ENCODE peak calls at places on chromosomes 2 and 18, in seven cellular contexts. One of them, this sample, is unnamed.

GRCh38 chr2:96108578-96109561 is 7.5 kb downstream of the ADRA2B start:
- DNase-seq in Peyer's patch: no peak
- DNase-seq in IMR-90: no peak
- DNase-seq in heart left ventricle: peak; percentile 77
- DNase-seq in suprapubic skin: peak; percentile 50
- DNase-seq in adrenal gland: peak; percentile 45
- DNase-seq in A549: no peak
- DNase-seq in this sample: no peak

GRCh38 chr2:160753331-160753654 is 259.7 kb upstream of the RBMS1 start:
- DNase-seq in adrenal gland: no peak
- DNase-seq in suprapubic skin: no peak
- DNase-seq in IMR-90: no peak
- DNase-seq in heart left ventricle: no peak
- DNase-seq in A549: no peak
- DNase-seq in Peyer's patch: no peak
- DNase-seq in this sample: no peak

GRCh38 chr2:233202531-233202944 is 48.9 kb upstream of the ATG16L1 start:
- DNase-seq in Peyer's patch: no peak
- DNase-seq in A549: no peak
- DNase-seq in heart left ventricle: no peak
- DNase-seq in IMR-90: no peak
- DNase-seq in suprapubic skin: no peak
- DNase-seq in adrenal gland: no peak
- DNase-seq in this sample: no peak

GRCh38 chr2:237161239-237161638 is 75.5 kb downstream of the COPS8 start:
- DNase-seq in Peyer's patch: no peak
- DNase-seq in heart left ventricle: peak; percentile 76
- DNase-seq in suprapubic skin: peak; percentile 86
- DNase-seq in adrenal gland: no peak
- DNase-seq in A549: no peak
- DNase-seq in IMR-90: no peak
- DNase-seq in this sample: no peak

GRCh38 chr2:10619643-10620042 is 70.1 kb downstream of the NOL10 start:
- DNase-seq in IMR-90: peak; percentile 69
- DNase-seq in Peyer's patch: no peak
- DNase-seq in A549: no peak
- DNase-seq in suprapubic skin: no peak
- DNase-seq in heart left ventricle: no peak
- DNase-seq in adrenal gland: peak; percentile 30
- DNase-seq in this sample: no peak

GRCh38 chr18:34117319-34117718 is 107.4 kb downstream of the NOL4 start:
- DNase-seq in adrenal gland: no peak
- DNase-seq in IMR-90: no peak
- DNase-seq in A549: no peak
- DNase-seq in Peyer's patch: no peak
- DNase-seq in suprapubic skin: no peak
- DNase-seq in heart left ventricle: no peak
- DNase-seq in this sample: no peak

GRCh38 chr18:34977787-34978532 is 63.3 kb upstream of the MAPRE2 start:
- DNase-seq in IMR-90: peak; percentile 6
- DNase-seq in heart left ventricle: peak; percentile 58
- DNase-seq in Peyer's patch: peak; percentile 85
- DNase-seq in suprapubic skin: peak; percentile 76
- DNase-seq in A549: no peak
- DNase-seq in adrenal gland: peak; percentile 46
- DNase-seq in this sample: peak; percentile 60

GRCh38 chr18:12455511-12455910 is 47.8 kb downstream of the PRELID3A start:
- DNase-seq in Peyer's patch: no peak
- DNase-seq in IMR-90: peak; percentile 79
- DNase-seq in heart left ventricle: no peak
- DNase-seq in adrenal gland: no peak
- DNase-seq in A549: no peak
- DNase-seq in suprapubic skin: no peak
- DNase-seq in this sample: no peak

GRCh38 chr2:99404800-99405669 is 67.8 kb downstream of the EIF5B start:
- DNase-seq in suprapubic skin: no peak
- DNase-seq in IMR-90: no peak
- DNase-seq in adrenal gland: no peak
- DNase-seq in Peyer's patch: no peak
- DNase-seq in heart left ventricle: no peak
- DNase-seq in A549: no peak
- DNase-seq in this sample: no peak

GRCh38 chr2:177693658-177694334 is 301.2 kb downstream of the AGPS start:
- DNase-seq in adrenal gland: no peak
- DNase-seq in A549: no peak
- DNase-seq in Peyer's patch: no peak
- DNase-seq in heart left ventricle: no peak
- DNase-seq in suprapubic skin: no peak
- DNase-seq in IMR-90: no peak
- DNase-seq in this sample: no peak

GRCh38 chr2:23720705-23721453 is 206.0 kb downstream of the ATAD2B start:
- DNase-seq in A549: no peak
- DNase-seq in suprapubic skin: no peak
- DNase-seq in adrenal gland: no peak
- DNase-seq in heart left ventricle: no peak
- DNase-seq in Peyer's patch: no peak
- DNase-seq in IMR-90: no peak
- DNase-seq in this sample: no peak

GRCh38 chr2:202016579-202017227 is 17.0 kb upstream of the FZD7 start:
- DNase-seq in adrenal gland: no peak
- DNase-seq in A549: no peak
- DNase-seq in Peyer's patch: no peak
- DNase-seq in IMR-90: no peak
- DNase-seq in heart left ventricle: peak; percentile 80
- DNase-seq in suprapubic skin: no peak
- DNase-seq in this sample: no peak

GRCh38 chr2:200360364-200360763 is 53.9 kb downstream of the SPATS2L start:
- DNase-seq in adrenal gland: no peak
- DNase-seq in heart left ventricle: no peak
- DNase-seq in A549: no peak
- DNase-seq in Peyer's patch: no peak
- DNase-seq in suprapubic skin: no peak
- DNase-seq in IMR-90: no peak
- DNase-seq in this sample: no peak

GRCh38 chr18:61556862-61557261 is 223.6 kb downstream of the CDH20 start:
- DNase-seq in heart left ventricle: no peak
- DNase-seq in A549: no peak
- DNase-seq in Peyer's patch: no peak
- DNase-seq in IMR-90: no peak
- DNase-seq in adrenal gland: no peak
- DNase-seq in suprapubic skin: no peak
- DNase-seq in this sample: no peak

GRCh38 chr2:9336209-9336533 is 87.2 kb downstream of the ITGB1BP1 start:
- DNase-seq in heart left ventricle: no peak
- DNase-seq in adrenal gland: no peak
- DNase-seq in suprapubic skin: no peak
- DNase-seq in A549: no peak
- DNase-seq in IMR-90: peak; percentile 60
- DNase-seq in Peyer's patch: peak; percentile 50
- DNase-seq in this sample: no peak

GRCh38 chr2:112055833-112056625 is 960 bp downstream of the TMEM87B start:
- DNase-seq in A549: peak; percentile 54
- DNase-seq in IMR-90: peak; percentile 95
- DNase-seq in adrenal gland: peak; percentile 79
- DNase-seq in heart left ventricle: peak; percentile 76
- DNase-seq in suprapubic skin: peak; percentile 86
- DNase-seq in Peyer's patch: peak; percentile 80
- DNase-seq in this sample: peak; percentile 78

GRCh38 chr2:83103602-83104001 is 1355.5 kb downstream of the SUCLG1 start:
- DNase-seq in heart left ventricle: no peak
- DNase-seq in adrenal gland: no peak
- DNase-seq in IMR-90: peak; percentile 88
- DNase-seq in A549: no peak
- DNase-seq in Peyer's patch: no peak
- DNase-seq in suprapubic skin: no peak
- DNase-seq in this sample: no peak

GRCh38 chr2:70516596-70516995 is 37.0 kb downstream of the TGFA start:
- DNase-seq in Peyer's patch: no peak
- DNase-seq in IMR-90: no peak
- DNase-seq in suprapubic skin: no peak
- DNase-seq in heart left ventricle: no peak
- DNase-seq in adrenal gland: peak; percentile 67
- DNase-seq in A549: peak; percentile 71
- DNase-seq in this sample: no peak

GRCh38 chr2:123179526-123179925 is 845.6 kb upstream of the CNTNAP5 start:
- DNase-seq in IMR-90: no peak
- DNase-seq in adrenal gland: no peak
- DNase-seq in heart left ventricle: no peak
- DNase-seq in suprapubic skin: no peak
- DNase-seq in A549: no peak
- DNase-seq in Peyer's patch: no peak
- DNase-seq in this sample: no peak

GRCh38 chr2:213818436-213818835 is 534.2 kb downstream of the SPAG16 start:
- DNase-seq in adrenal gland: no peak
- DNase-seq in suprapubic skin: no peak
- DNase-seq in IMR-90: peak; percentile 76
- DNase-seq in heart left ventricle: no peak
- DNase-seq in Peyer's patch: no peak
- DNase-seq in A549: no peak
- DNase-seq in this sample: no peak

GRCh38 chr2:70552501-70553333 is 909 bp downstream of the TGFA start:
- DNase-seq in A549: no peak
- DNase-seq in suprapubic skin: no peak
- DNase-seq in Peyer's patch: no peak
- DNase-seq in IMR-90: no peak
- DNase-seq in heart left ventricle: peak; percentile 25
- DNase-seq in adrenal gland: no peak
- DNase-seq in this sample: peak; percentile 83

GRCh38 chr2:111896007-111896406 is 2.4 kb upstream of the MERTK start:
- DNase-seq in suprapubic skin: no peak
- DNase-seq in adrenal gland: no peak
- DNase-seq in A549: no peak
- DNase-seq in IMR-90: no peak
- DNase-seq in heart left ventricle: peak; percentile 41
- DNase-seq in Peyer's patch: no peak
- DNase-seq in this sample: no peak

GRCh38 chr2:6864938-6865345 is 765 bp downstream of the CMPK2 start:
- DNase-seq in IMR-90: no peak
- DNase-seq in suprapubic skin: peak; percentile 66
- DNase-seq in Peyer's patch: peak; percentile 53
- DNase-seq in A549: no peak
- DNase-seq in heart left ventricle: peak; percentile 53
- DNase-seq in adrenal gland: peak; percentile 60
- DNase-seq in this sample: no peak

GRCh38 chr18:3873698-3874495 is 423.9 kb downstream of the TGIF1 start:
- DNase-seq in A549: no peak
- DNase-seq in IMR-90: no peak
- DNase-seq in adrenal gland: no peak
- DNase-seq in heart left ventricle: no peak
- DNase-seq in suprapubic skin: no peak
- DNase-seq in Peyer's patch: no peak
- DNase-seq in this sample: no peak

GRCh38 chr18:13703899-13704298 is 22.5 kb downstream of the FAM210A start:
- DNase-seq in A549: no peak
- DNase-seq in heart left ventricle: no peak
- DNase-seq in IMR-90: peak; percentile 16
- DNase-seq in adrenal gland: no peak
- DNase-seq in Peyer's patch: no peak
- DNase-seq in suprapubic skin: no peak
- DNase-seq in this sample: no peak

GRCh38 chr2:221518201-221518936 is 53.7 kb downstream of the EPHA4 start:
- DNase-seq in Peyer's patch: no peak
- DNase-seq in heart left ventricle: no peak
- DNase-seq in IMR-90: peak; percentile 92
- DNase-seq in A549: no peak
- DNase-seq in suprapubic skin: no peak
- DNase-seq in adrenal gland: no peak
- DNase-seq in this sample: peak; percentile 58

GRCh38 chr2:121648611-121649401 is 456 bp downstream of the CLASP1 start:
- DNase-seq in suprapubic skin: peak; percentile 86
- DNase-seq in adrenal gland: peak; percentile 66
- DNase-seq in Peyer's patch: peak; percentile 64
- DNase-seq in heart left ventricle: peak; percentile 58
- DNase-seq in IMR-90: peak; percentile 65
- DNase-seq in A549: peak; percentile 34
- DNase-seq in this sample: peak; percentile 92
- H3K4me1 ChIP-seq in suprapubic skin: peaks cover 46% of the 10 kb centered on the region
- H3K4me1 ChIP-seq in adrenal gland: peaks cover 54% of the 10 kb centered on the region
- H3K4me1 ChIP-seq in Peyer's patch: no peaks in the 10 kb centered on the region
- H3K4me1 ChIP-seq in heart left ventricle: peaks cover 57% of the 10 kb centered on the region
- H3K4me1 ChIP-seq in IMR-90: peaks cover 6% of the 10 kb centered on the region
- H3K4me1 ChIP-seq in A549: peaks cover 20% of the 10 kb centered on the region
- H3K4me1 ChIP-seq in this sample: peaks cover 41% of the 10 kb centered on the region

DNA sequence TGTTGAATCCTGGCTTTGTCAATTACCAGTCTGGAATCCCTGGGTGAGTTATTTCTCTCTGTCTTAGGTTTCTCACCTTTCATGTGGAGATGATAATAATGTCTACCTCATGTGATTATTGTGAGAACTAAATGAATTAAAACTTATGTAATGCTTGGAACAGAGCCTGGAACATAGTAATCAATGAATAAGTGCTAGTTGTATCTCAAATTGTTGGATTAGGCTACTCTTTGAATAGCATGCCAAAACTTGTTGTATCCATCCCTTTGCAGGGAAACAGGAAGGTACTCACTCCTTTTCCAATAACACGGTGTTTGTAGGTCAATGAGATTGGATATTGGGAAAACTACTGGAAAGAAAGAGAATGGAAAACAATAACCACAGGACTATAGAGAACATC is 796.6 kb upstream of the ZEB2 start:
- DNase-seq in IMR-90: no peak
- DNase-seq in suprapubic skin: no peak
- DNase-seq in A549: no peak
- DNase-seq in Peyer's patch: no peak
- DNase-seq in adrenal gland: no peak
- DNase-seq in heart left ventricle: no peak
- DNase-seq in this sample: no peak
- TF ChIP-seq POLR2A in IMR-90: no peak
- TF ChIP-seq POLR2A in suprapubic skin: no peak
- TF ChIP-seq POLR2A in A549: no peak
- TF ChIP-seq POLR2A in Peyer's patch: no peak
- TF ChIP-seq POLR2A in adrenal gland: no peak
- TF ChIP-seq POLR2A in heart left ventricle: no peak
- TF ChIP-seq POLR2A in this sample: no peak

GRCh38 chr2:150466770-150467640 is 20.5 kb downstream of the RND3 start:
- DNase-seq in IMR-90: peak; percentile 86
- DNase-seq in A549: no peak
- DNase-seq in suprapubic skin: no peak
- DNase-seq in heart left ventricle: no peak
- DNase-seq in adrenal gland: no peak
- DNase-seq in Peyer's patch: no peak
- DNase-seq in this sample: no peak
- H3K4me1 ChIP-seq in IMR-90: peaks cover 6% of the 10 kb centered on the region
- H3K4me1 ChIP-seq in A549: peaks cover 64% of the 10 kb centered on the region
- H3K4me1 ChIP-seq in suprapubic skin: peaks cover 27% of the 10 kb centered on the region
- H3K4me1 ChIP-seq in heart left ventricle: peaks cover 10% of the 10 kb centered on the region
- H3K4me1 ChIP-seq in adrenal gland: peaks cover 28% of the 10 kb centered on the region
- H3K4me1 ChIP-seq in Peyer's patch: no peaks in the 10 kb centered on the region
- H3K4me1 ChIP-seq in this sample: peaks cover 11% of the 10 kb centered on the region

DNA sequence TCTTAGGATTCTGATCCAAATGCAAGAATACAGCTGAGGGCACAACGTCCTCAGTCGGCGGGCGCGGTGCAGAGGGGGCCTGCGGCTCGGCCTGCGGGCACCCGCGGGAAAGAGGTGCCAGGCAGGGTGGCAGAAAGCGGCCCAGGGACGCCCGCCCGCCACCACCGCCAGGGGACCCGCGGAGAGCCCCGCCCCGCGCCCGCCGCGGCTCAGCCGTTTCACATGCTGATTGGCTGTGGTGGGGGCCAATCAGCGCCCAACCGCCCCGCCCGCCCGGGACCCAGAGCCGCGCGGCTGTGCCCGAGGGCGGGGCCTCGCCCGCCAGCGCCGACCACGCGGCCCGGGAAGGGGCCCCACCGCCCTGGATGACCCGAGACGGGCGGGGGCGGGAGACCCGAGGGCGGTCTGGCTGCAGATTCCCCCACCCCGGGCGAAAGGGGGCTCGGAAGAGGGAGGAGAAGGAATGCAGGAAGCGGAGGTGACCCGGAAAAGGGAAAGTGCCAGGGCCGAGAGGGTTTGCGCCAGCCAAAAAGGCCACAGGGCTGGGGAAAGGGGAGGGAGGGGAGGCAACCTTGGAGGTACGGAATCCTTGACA is 8.0 kb downstream of the IRS1 start:
- DNase-seq in heart left ventricle: peak; percentile 95
- DNase-seq in A549: peak; percentile 92
- DNase-seq in adrenal gland: peak; percentile 93
- DNase-seq in Peyer's patch: peak; percentile 95
- DNase-seq in IMR-90: peak; percentile 75
- DNase-seq in suprapubic skin: peak; percentile 93
- DNase-seq in this sample: peak; percentile 99
- TF ChIP-seq POLR2A in heart left ventricle: no peak
- TF ChIP-seq POLR2A in A549: peak; percentile 43
- TF ChIP-seq POLR2A in adrenal gland: peak; percentile 54
- TF ChIP-seq POLR2A in Peyer's patch: peak; percentile 38
- TF ChIP-seq POLR2A in IMR-90: peak; percentile 29
- TF ChIP-seq POLR2A in suprapubic skin: peak; percentile 45
- TF ChIP-seq POLR2A in this sample: no peak